ENCODE peak calls at places on chromosomes 16 and 17, in eight cellular contexts. Z is body of pancreas, M is gastrocnemius medialis, W is heart left ventricle, B is tibial nerve, C is stomach, R is A549, P is IMR-90. Y is an unnamed sample.

GRCh38 chr16:80903616-80904015 is 99.2 kb upstream of the CDYL2 start:
- DNase-seq in Z (no peak), M (no peak), W (no peak), B (no peak), C (no peak), R (no peak), P (no peak), Y (no peak)

GRCh38 chr17:28904800-28905199 is 1.9 kb upstream of the DHRS13 start:
- DNase-seq in Z (no peak), M (no peak), W (no peak), B (no peak), C (no peak), R (no peak), P (no peak), Y (no peak)

GRCh38 chr17:29621751-29622194 is 939 bp downstream of the CORO6 start:
- DNase-seq in Z (no peak), M (no peak), W (no peak), B (no peak), C (no peak), R (no peak), P (no peak), Y (no peak)

GRCh38 chr16:83799336-83799735 is 8.4 kb upstream of the HSBP1 start:
- DNase-seq in Z (no peak), M (no peak), W (no peak), B (no peak), C (no peak), R (no peak), P (no peak), Y (no peak)

GRCh38 chr17:61015966-61016365 is 338.3 kb downstream of the BCAS3 start:
- DNase-seq in Z (no peak), M (no peak), W (no peak), B (no peak), C (no peak), R (no peak), P (no peak), Y (no peak)

GRCh38 chr17:44556114-44556853 is 1.0 kb upstream of the FZD2 start:
- DNase-seq in Z (peak; percentile 54), M (no peak), W (no peak), B (no peak), C (peak; percentile 29), R (peak; percentile 74), P (peak; percentile 63), Y (peak; percentile 31)

GRCh38 chr17:34291721-34292348 is 6.3 kb downstream of the CCL11 start:
- DNase-seq in Z (no peak), M (no peak), W (no peak), B (no peak), C (no peak), R (peak; percentile 21), P (no peak), Y (no peak)

GRCh38 chr17:7438050-7438614 is 1.2 kb upstream of the FGF11 start:
- DNase-seq in Z (peak; percentile 48), M (peak; percentile 54), W (peak; percentile 91), B (no peak), C (peak; percentile 53), R (no peak), P (no peak), Y (peak; percentile 62)

GRCh38 chr16:79627092-79627491 is 26.6 kb upstream of the MAF start:
- DNase-seq in Z (no peak), M (no peak), W (no peak), B (no peak), C (no peak), R (no peak), P (no peak), Y (no peak)

GRCh38 chr16:50696575-50697420 is 3.4 kb downstream of the NOD2 start:
- DNase-seq in Z (peak; percentile 83), M (peak; percentile 55), W (peak; percentile 89), B (peak; percentile 73), C (peak; percentile 77), R (peak; percentile 52), P (peak; percentile 26), Y (peak; percentile 47)

GRCh38 chr17:73268582-73269328 is 7.1 kb upstream of the CPSF4L start:
- DNase-seq in Z (peak; percentile 90), M (no peak), W (no peak), B (no peak), C (no peak), R (no peak), P (no peak), Y (no peak)

GRCh38 chr16:71242601-71243000 is 12.1 kb upstream of the HYDIN start:
- DNase-seq in Z (no peak), M (no peak), W (no peak), B (no peak), C (no peak), R (no peak), P (no peak), Y (no peak)

GRCh38 chr16:31157136-31157535 is 7.3 kb upstream of the PRSS36 start:
- DNase-seq in Z (peak; percentile 52), M (no peak), W (peak; percentile 70), B (no peak), C (no peak), R (no peak), P (no peak), Y (no peak)

GRCh38 chr16:62585041-62585545 is 548.9 kb upstream of the CDH8 start:
- DNase-seq in Z (no peak), M (no peak), W (no peak), B (no peak), C (no peak), R (no peak), P (no peak), Y (no peak)

GRCh38 chr16:24102120-24102740 is 153.9 kb upstream of the CACNG3 start:
- DNase-seq in Z (no peak), M (no peak), W (no peak), B (no peak), C (no peak), R (no peak), P (no peak), Y (no peak)

GRCh38 chr17:55584055-55584685 is 72.9 kb upstream of the SMIM36 start:
- DNase-seq in Z (no peak), M (no peak), W (no peak), B (no peak), C (no peak), R (peak; percentile 63), P (peak; percentile 33), Y (no peak)

GRCh38 chr17:45902892-45903346 is 8.6 kb downstream of the MAPT start:
- DNase-seq in Z (peak; percentile 84), M (peak; percentile 53), W (no peak), B (no peak), C (peak; percentile 61), R (peak; percentile 28), P (no peak), Y (no peak)

GRCh38 chr17:72931635-72932034 is 160.9 kb downstream of the SLC39A11 start:
- DNase-seq in Z (no peak), M (no peak), W (no peak), B (no peak), C (no peak), R (no peak), P (no peak), Y (no peak)

GRCh38 chr17:2178798-2179505 is 124.0 kb downstream of the HIC1 start:
- DNase-seq in Z (no peak), M (peak; percentile 4), W (peak; percentile 76), B (no peak), C (no peak), R (no peak), P (no peak), Y (no peak)

GRCh38 chr17:4947411-4948165 is 742 bp downstream of the PFN1 start:
- DNase-seq in Z (peak; percentile 49), M (peak; percentile 48), W (peak; percentile 85), B (peak; percentile 32), C (peak; percentile 70), R (peak; percentile 76), P (peak; percentile 53), Y (peak; percentile 75)

GRCh38 chr17:17873450-17873991 is 36.7 kb upstream of the SREBF1 start:
- DNase-seq in Z (no peak), M (no peak), W (no peak), B (no peak), C (no peak), R (no peak), P (no peak), Y (no peak)

GRCh38 chr16:49644143-49644460 is 211.8 kb downstream of the ZNF423 start:
- DNase-seq in Z (no peak), M (no peak), W (no peak), B (no peak), C (no peak), R (no peak), P (no peak), Y (no peak)

GRCh38 chr16:23539984-23540816 is 16.9 kb downstream of the EARS2 start:
- DNase-seq in Z (no peak), M (no peak), W (no peak), B (no peak), C (no peak), R (peak; percentile 77), P (no peak), Y (no peak)

GRCh38 chr16:28930652-28931051 is 1.1 kb upstream of the CD19 start:
- DNase-seq in Z (no peak), M (no peak), W (no peak), B (no peak), C (no peak), R (no peak), P (no peak), Y (no peak)
- TF ChIP-seq POLR2A in Z (no peak), M (no peak), W (no peak), B (no peak), C (no peak), R (no peak), P (no peak), Y (no peak)

GRCh38 chr16:35146031-35146710 is 1686.8 kb downstream of the TP53TG3F start:
- DNase-seq in Z (no peak), M (no peak), W (no peak), B (no peak), C (no peak), R (no peak), P (no peak), Y (no peak)
- H3K9me3 ChIP-seq in Z (no peaks in the 10 kb centered on the region), M (no peaks in the 10 kb centered on the region), W (no peaks in the 10 kb centered on the region), B (peaks cover 87% of the 10 kb centered on the region), C (no peaks in the 10 kb centered on the region), R (peaks cover 5% of the 10 kb centered on the region), P (peaks cover 49% of the 10 kb centered on the region), Y (no peaks in the 10 kb centered on the region)

DNA sequence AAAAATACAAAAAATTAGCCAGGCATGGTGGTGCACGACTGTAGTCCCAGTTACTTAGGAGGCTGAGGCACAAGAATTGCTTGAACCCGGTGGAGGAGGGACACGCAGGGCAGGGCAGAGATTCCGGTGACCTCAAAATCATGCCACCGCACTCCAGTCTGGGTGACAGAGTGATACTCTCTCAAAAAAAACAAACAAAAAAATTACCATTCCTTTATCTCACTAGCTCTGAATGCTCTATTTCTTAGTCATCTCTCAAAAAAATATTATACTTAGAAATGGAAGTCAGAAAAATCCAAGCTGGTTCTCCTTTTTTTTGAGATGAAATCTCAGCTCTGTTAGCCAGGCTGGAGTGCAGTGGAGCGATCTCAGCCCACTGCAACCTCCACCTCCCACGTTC is 40.8 kb downstream of the SPOP start:
- DNase-seq in Z (no peak), M (no peak), W (no peak), B (no peak), C (no peak), R (no peak), P (peak; percentile 50), Y (no peak)
- H3K4me1 ChIP-seq in Z (peaks cover 37% of the 10 kb centered on the region), M (peaks cover 50% of the 10 kb centered on the region), W (peaks cover 48% of the 10 kb centered on the region), B (no peaks in the 10 kb centered on the region), C (peaks cover 33% of the 10 kb centered on the region), R (peaks cover 13% of the 10 kb centered on the region), P (peaks cover 9% of the 10 kb centered on the region), Y (peaks cover 8% of the 10 kb centered on the region)

GRCh38 chr17:74843352-74843627 is 16.4 kb downstream of the GRIN2C start:
- DNase-seq in Z (no peak), M (no peak), W (no peak), B (no peak), C (no peak), R (no peak), P (no peak), Y (no peak)
- TF ChIP-seq POLR2A in Z (no peak), M (no peak), W (no peak), B (no peak), C (no peak), R (no peak), P (no peak), Y (no peak)